ENCODE peak calls at places on chromosomes 3 and 15, in ten cellular contexts. H is ovary, F is tibial nerve, D is uterus, I is esophagus squamous epithelium, C is adrenal gland, N is breast epithelium, K is heart left ventricle, J is A549, E is stomach. O is an unnamed sample. For H3K9me3, the result is how much of the 10 kb centered on the place peaks cover.

GRCh38 chr15:69652906-69653305 is 200.3 kb downstream of the RPLP1 start:
- DNase-seq in F (no peak), D (no peak), C (no peak), N (no peak), H (no peak), J (no peak), I (no peak), E (no peak), K (no peak), O (no peak)

GRCh38 chr3:52126036-52126435 is 28.2 kb downstream of the POC1A start:
- DNase-seq in H (no peak), I (no peak), C (no peak), E (no peak), K (no peak), F (no peak), D (no peak), N (no peak), J (no peak), O (no peak)

GRCh38 chr3:146646251-146646650 is 41.1 kb upstream of the PLSCR5 start:
- DNase-seq in N (no peak), H (no peak), E (no peak), K (no peak), D (no peak), F (no peak), C (no peak), J (no peak), I (no peak), O (no peak)

GRCh38 chr15:53520867-53521525 is 238.5 kb downstream of the WDR72 start:
- DNase-seq in F (no peak), C (peak), H (no peak), K (no peak), N (no peak), E (no peak), J (no peak), I (no peak), D (no peak), O (no peak)

GRCh38 chr3:127019449-127019848 is 36.5 kb downstream of the PLXNA1 start:
- DNase-seq in J (no peak), I (no peak), E (no peak), N (peak), D (no peak), F (no peak), C (no peak), H (no peak), K (no peak), O (no peak)

GRCh38 chr3:126422121-126422520 is 27.4 kb downstream of the CFAP100 start:
- DNase-seq in F (no peak), D (no peak), E (peak), N (no peak), H (no peak), K (no peak), J (no peak), I (no peak), C (no peak), O (no peak)

GRCh38 chr3:127373701-127374625 is 86.1 kb upstream of the PRR20G start:
- DNase-seq in K (no peak), D (no peak), H (no peak), I (no peak), E (peak), J (peak), F (no peak), N (no peak), C (no peak), O (peak)

GRCh38 chr3:183491923-183492848 is 63.3 kb downstream of the KLHL6 start:
- DNase-seq in N (no peak), D (no peak), H (no peak), I (no peak), J (no peak), E (no peak), K (no peak), F (no peak), C (no peak), O (peak)

GRCh38 chr15:62845239-62846126 is 197.1 kb upstream of the TPM1 start:
- DNase-seq in D (no peak), J (peak), F (no peak), H (no peak), K (no peak), I (no peak), E (no peak), C (no peak), N (no peak), O (no peak)

GRCh38 chr3:193917096-193917495 is 218.9 kb upstream of the HES1 start:
- DNase-seq in J (no peak), N (no peak), I (no peak), C (no peak), D (no peak), F (no peak), H (no peak), K (no peak), E (no peak), O (no peak)

GRCh38 chr3:132167870-132168269 is 133.1 kb upstream of the CPNE4 start:
- DNase-seq in K (no peak), C (no peak), D (no peak), E (no peak), J (no peak), N (no peak), I (no peak), F (no peak), H (no peak), O (no peak)

GRCh38 chr15:58568157-58568571 is 136.4 kb downstream of the LIPC start:
- DNase-seq in I (no peak), F (no peak), N (no peak), K (no peak), E (peak), J (no peak), C (peak), D (no peak), H (no peak), O (no peak)

GRCh38 chr15:50227076-50227475 is 38.5 kb downstream of the HDC start:
- DNase-seq in E (no peak), J (no peak), C (no peak), F (no peak), D (no peak), I (no peak), H (no peak), N (no peak), K (no peak), O (no peak)

GRCh38 chr15:68725736-68726135 is 95.0 kb downstream of the ANP32A start:
- DNase-seq in N (peak), F (no peak), E (peak), H (peak), K (peak), D (peak), J (no peak), I (no peak), C (peak), O (peak)

GRCh38 chr3:183582161-183582560 is 26.7 kb upstream of the KLHL6 start:
- DNase-seq in F (no peak), H (no peak), I (no peak), D (no peak), E (no peak), J (no peak), K (no peak), N (no peak), C (no peak), O (no peak)

GRCh38 chr3:125163739-125164601 is 48.6 kb downstream of the SLC12A8 start:
- DNase-seq in F (no peak), J (no peak), D (no peak), E (peak), H (no peak), I (no peak), N (no peak), K (peak), C (no peak), O (no peak)

GRCh38 chr15:88658972-88659931 is 20.4 kb downstream of the ISG20 start:
- DNase-seq in E (peak), K (no peak), D (no peak), J (no peak), H (no peak), F (no peak), N (peak), C (no peak), I (no peak), O (no peak)

GRCh38 chr3:72953325-72953956 is 43.2 kb upstream of the PPP4R2 start:
- DNase-seq in C (peak), F (no peak), J (no peak), I (no peak), H (no peak), K (no peak), D (peak), N (no peak), E (no peak), O (no peak)

GRCh38 chr3:47758261-47759025 is 23.2 kb downstream of the SMARCC1 start:
- DNase-seq in K (no peak), C (no peak), N (no peak), J (no peak), D (no peak), I (no peak), H (no peak), F (no peak), E (peak), O (no peak)

GRCh38 chr3:196916995-196917394 is 25.3 kb downstream of the NCBP2 start:
- DNase-seq in C (no peak), J (no peak), N (no peak), E (no peak), F (no peak), H (no peak), I (no peak), K (no peak), D (no peak), O (no peak)

GRCh38 chr3:128878556-128879124 is 780 bp upstream of the ACAD9 start:
- DNase-seq in K (peak), C (peak), H (no peak), D (peak), J (peak), I (no peak), F (no peak), N (no peak), E (no peak), O (peak)

GRCh38 chr15:51382787-51383186 is 41.3 kb downstream of the GLDN start:
- DNase-seq in I (no peak), C (peak), H (no peak), F (no peak), J (peak), K (no peak), D (no peak), E (no peak), N (no peak), O (no peak)

GRCh38 chr3:25033407-25034029 is 394.5 kb upstream of the RARB start:
- DNase-seq in K (peak), D (peak), J (peak), N (no peak), I (no peak), H (no peak), C (peak), E (peak), F (peak), O (no peak)

GRCh38 chr3:51381333-51381705 is 3.8 kb upstream of the MANF start:
- DNase-seq in I (no peak), J (no peak), F (no peak), D (no peak), H (no peak), N (no peak), C (no peak), K (no peak), E (no peak), O (no peak)

GRCh38 chr3:191085091-191085490 is 114.0 kb upstream of the OSTN start:
- DNase-seq in I (no peak), C (no peak), N (no peak), E (no peak), D (no peak), H (no peak), K (no peak), F (no peak), J (no peak), O (no peak)
- H3K9me3 ChIP-seq in I (under half), C (under half), N (under half), E (under half), D (under half), H (under half), K (under half), F (under half), J (under half), O (under half)

DNA sequence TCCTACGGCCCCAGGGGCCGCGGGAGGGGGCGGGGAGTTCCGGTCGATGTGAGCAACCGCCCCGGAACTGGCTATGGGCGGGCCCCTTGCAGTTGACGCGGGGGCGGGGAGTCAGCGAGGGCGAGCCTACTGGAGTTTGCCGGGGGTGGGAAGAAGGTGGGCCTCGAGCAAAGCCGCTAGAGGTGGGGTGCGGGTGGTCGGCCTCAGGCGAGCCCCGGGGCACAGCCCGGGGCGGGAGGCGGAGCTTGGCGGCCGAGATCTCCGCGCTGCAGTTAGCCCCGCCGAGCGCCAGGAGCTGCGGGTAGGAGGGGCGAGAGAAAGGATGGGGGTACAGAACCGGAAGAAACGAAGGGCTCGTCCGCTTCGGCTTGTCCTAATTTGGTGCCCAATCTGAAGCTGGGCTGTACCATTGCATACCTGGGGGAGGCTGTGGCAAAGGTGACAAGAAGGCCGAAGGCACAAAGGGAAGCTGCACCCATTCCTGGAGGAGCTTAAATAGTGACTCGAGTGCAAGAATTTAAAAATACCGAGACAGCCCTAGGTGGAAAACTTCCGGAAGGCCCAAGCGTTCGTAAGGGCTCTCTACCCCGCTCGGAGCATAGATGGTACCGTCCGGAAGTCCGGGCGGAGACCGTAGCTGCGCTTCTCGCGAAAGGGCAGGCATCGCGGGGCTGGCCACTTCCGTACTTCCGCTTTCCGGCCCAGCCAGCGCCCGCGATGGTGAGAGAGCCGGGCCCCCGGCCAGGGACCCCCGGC is at the start of the genes ARPC4 and TADA3:
- DNase-seq in I (peak), J (peak), E (peak), F (peak), N (peak), H (peak), D (peak), K (peak), C (peak), O (peak)
- TF ChIP-seq POLR2A in I (peak), J (peak), E (peak), F (no peak), N (peak), H (peak), D (peak), K (peak), C (peak), O (peak)

GRCh38 chr3:156812521-156813335 is 13.4 kb upstream of the LEKR1 start:
- DNase-seq in E (no peak), H (no peak), C (no peak), N (no peak), K (no peak), I (no peak), D (no peak), J (peak), F (no peak), O (peak)
- H3K9me3 ChIP-seq in E (under half), H (under half), C (under half), N (under half), K (under half), I (under half), D (under half), J (under half), F (under half), O (under half)

DNA sequence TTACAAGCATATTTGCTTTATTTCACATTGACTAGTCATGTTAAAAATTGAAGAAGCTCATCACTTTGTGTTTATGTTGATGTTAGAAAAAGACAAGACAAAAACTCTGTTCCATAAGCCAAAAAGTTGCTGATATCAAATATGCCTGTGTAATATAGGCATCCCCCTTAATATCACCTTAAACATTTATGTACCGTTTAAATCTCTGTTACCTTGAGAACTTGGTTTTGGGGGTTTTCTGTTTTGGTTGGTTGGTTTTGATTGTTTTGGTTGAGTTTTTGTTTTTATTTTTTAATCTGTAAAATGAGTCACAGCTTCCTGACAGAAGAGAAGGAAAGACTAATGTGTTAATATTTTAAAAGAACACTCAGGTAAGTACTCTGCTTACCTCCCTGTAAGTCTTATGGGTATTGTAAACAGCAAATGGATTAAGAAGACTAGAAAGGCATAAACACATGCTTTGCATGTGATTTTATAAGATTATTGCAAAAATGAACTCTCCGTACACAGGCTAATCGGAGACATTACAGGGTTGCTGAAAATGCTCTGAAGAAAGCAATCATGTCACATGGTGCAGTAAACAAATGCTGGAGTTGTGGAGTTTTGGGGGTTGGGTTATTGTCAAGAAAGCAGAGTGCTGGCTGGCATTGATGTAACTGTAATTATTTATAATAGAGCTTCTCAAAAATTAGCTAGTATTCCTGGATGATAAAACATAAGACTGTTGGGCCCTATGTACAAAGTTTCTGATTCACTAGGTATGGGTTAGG is 69.5 kb upstream of the MBNL1 start:
- DNase-seq in C (no peak), K (no peak), D (no peak), F (no peak), N (no peak), E (no peak), J (no peak), I (no peak), H (no peak), O (no peak)
- TF ChIP-seq POLR2A in C (no peak), K (no peak), D (no peak), F (no peak), N (no peak), E (no peak), J (no peak), I (no peak), H (no peak), O (no peak)